ENCODE peak calls at places on chromosomes 1 and 21, in four cellular contexts. One of them, this sample, is unnamed.

GRCh38 chr1:165645654-165646366 is 14.8 kb downstream of the MGST3 start:
- DNase-seq in fibroblast of the aortic adventitia: peak; percentile 27
- DNase-seq in suprapubic skin: no peak
- DNase-seq in fibroblast of lung: no peak
- DNase-seq in this sample: no peak

GRCh38 chr1:77168358-77168757 is 50.9 kb downstream of the PIGK start:
- DNase-seq in fibroblast of the aortic adventitia: no peak
- DNase-seq in suprapubic skin: no peak
- DNase-seq in fibroblast of lung: peak; percentile 35
- DNase-seq in this sample: no peak

GRCh38 chr1:119006406-119007279 is 18.5 kb upstream of the TBX15 start:
- DNase-seq in fibroblast of the aortic adventitia: no peak
- DNase-seq in suprapubic skin: no peak
- DNase-seq in fibroblast of lung: no peak
- DNase-seq in this sample: no peak

GRCh38 chr21:37062592-37062933 is 10.3 kb downstream of the PIGP start:
- DNase-seq in fibroblast of the aortic adventitia: no peak
- DNase-seq in suprapubic skin: no peak
- DNase-seq in fibroblast of lung: no peak
- DNase-seq in this sample: no peak

GRCh38 chr1:207870279-207871031 is 40.5 kb downstream of the CD34 start:
- DNase-seq in fibroblast of the aortic adventitia: no peak
- DNase-seq in suprapubic skin: no peak
- DNase-seq in fibroblast of lung: no peak
- DNase-seq in this sample: no peak

GRCh38 chr1:178011101-178011828 is 41.4 kb upstream of the SEC16B start:
- DNase-seq in fibroblast of the aortic adventitia: peak; percentile 34
- DNase-seq in suprapubic skin: no peak
- DNase-seq in fibroblast of lung: peak; percentile 45
- DNase-seq in this sample: no peak

GRCh38 chr1:67004176-67004575 is 49.8 kb downstream of the SLC35D1 start:
- DNase-seq in fibroblast of the aortic adventitia: no peak
- DNase-seq in suprapubic skin: no peak
- DNase-seq in fibroblast of lung: no peak
- DNase-seq in this sample: no peak

GRCh38 chr1:214793708-214794107 is 190.7 kb downstream of the CENPF start:
- DNase-seq in fibroblast of the aortic adventitia: no peak
- DNase-seq in suprapubic skin: no peak
- DNase-seq in fibroblast of lung: no peak
- DNase-seq in this sample: no peak

GRCh38 chr1:91712981-91713841 is 172.7 kb downstream of the TGFBR3 start:
- DNase-seq in fibroblast of the aortic adventitia: peak; percentile 60
- DNase-seq in suprapubic skin: peak; percentile 83
- DNase-seq in fibroblast of lung: peak; percentile 77
- DNase-seq in this sample: no peak

GRCh38 chr1:53140451-53140850 is 2.0 kb downstream of the SLC1A7 start:
- DNase-seq in fibroblast of the aortic adventitia: no peak
- DNase-seq in suprapubic skin: no peak
- DNase-seq in fibroblast of lung: peak; percentile 53
- DNase-seq in this sample: no peak

GRCh38 chr1:9717193-9718005 is 65.9 kb downstream of the PIK3CD start:
- DNase-seq in fibroblast of the aortic adventitia: no peak
- DNase-seq in suprapubic skin: no peak
- DNase-seq in fibroblast of lung: no peak
- DNase-seq in this sample: no peak

GRCh38 chr1:87940410-87940809 is 611.7 kb downstream of the LMO4 start:
- DNase-seq in fibroblast of the aortic adventitia: no peak
- DNase-seq in suprapubic skin: no peak
- DNase-seq in fibroblast of lung: no peak
- DNase-seq in this sample: no peak

GRCh38 chr1:184755226-184756065 is 788 bp upstream of the EDEM3 start:
- DNase-seq in fibroblast of the aortic adventitia: no peak
- DNase-seq in suprapubic skin: no peak
- DNase-seq in fibroblast of lung: peak; percentile 46
- DNase-seq in this sample: peak; percentile 58

GRCh38 chr1:41489561-41489960 is 5.1 kb upstream of the EDN2 start:
- DNase-seq in fibroblast of the aortic adventitia: no peak
- DNase-seq in suprapubic skin: no peak
- DNase-seq in fibroblast of lung: no peak
- DNase-seq in this sample: no peak

GRCh38 chr1:3092530-3092929 is 23.5 kb downstream of the PRDM16 start:
- DNase-seq in fibroblast of the aortic adventitia: no peak
- DNase-seq in suprapubic skin: no peak
- DNase-seq in fibroblast of lung: no peak
- DNase-seq in this sample: no peak

This sample was measured in putamen.